ENCODE peak calls at places on chromosome 7, in ten cellular contexts. A, D, Y, C, H, W, J, I, E and V are unnamed samples. For H3K4me1 and H3K36me3, the result is how much of the 10 kb centered on the place peaks cover.

GRCh38 chr7:66099232-66099550 is 15.5 kb upstream of the CRCP start:
- DNase-seq in A (no peak), D (peak), Y (no peak), C (no peak), H (no peak), W (no peak), J (no peak), I (no peak), E (no peak), V (no peak)

GRCh38 chr7:149816267-149816751 is 21.9 kb upstream of the ZNF862 start:
- DNase-seq in A (no peak), D (no peak), Y (no peak), C (no peak), H (no peak), W (no peak), J (peak), I (no peak), E (no peak), V (no peak)

GRCh38 chr7:12212051-12212485 is 974 bp downstream of the TMEM106B start:
- DNase-seq in A (no peak), D (peak), Y (no peak), C (peak), H (no peak), W (no peak), J (no peak), I (peak), E (no peak), V (no peak)

GRCh38 chr7:44967571-44968446 is 11.0 kb downstream of the MYO1G start:
- DNase-seq in A (no peak), D (peak), Y (no peak), C (peak), H (peak), W (no peak), J (peak), I (no peak), E (no peak), V (peak)

GRCh38 chr7:131586259-131586658 is 29.8 kb upstream of the PODXL start:
- DNase-seq in A (no peak), D (no peak), Y (no peak), C (no peak), H (peak), W (no peak), J (no peak), I (peak), E (no peak), V (no peak)

GRCh38 chr7:55432937-55433784 is 68.0 kb downstream of the LANCL2 start:
- DNase-seq in A (no peak), D (peak), Y (peak), C (peak), H (no peak), W (peak), J (no peak), I (peak), E (no peak), V (no peak)

GRCh38 chr7:37438879-37439278 is 9.8 kb downstream of the ELMO1 start:
- DNase-seq in A (no peak), D (no peak), Y (no peak), C (no peak), H (no peak), W (no peak), J (no peak), I (no peak), E (no peak), V (no peak)

GRCh38 chr7:106045592-106045991 is 66.5 kb downstream of the SYPL1 start:
- DNase-seq in A (no peak), D (peak), Y (no peak), C (no peak), H (no peak), W (no peak), J (no peak), I (no peak), E (no peak), V (no peak)

GRCh38 chr7:108384721-108385483 is 71.3 kb downstream of the NRCAM start:
- DNase-seq in A (no peak), D (no peak), Y (peak), C (no peak), H (no peak), W (no peak), J (no peak), I (no peak), E (no peak), V (no peak)

GRCh38 chr7:139232893-139233292 is 1.9 kb downstream of the UBN2 start:
- DNase-seq in A (no peak), D (no peak), Y (no peak), C (no peak), H (no peak), W (peak), J (no peak), I (no peak), E (no peak), V (no peak)

GRCh38 chr7:142611566-142612250 is 137.6 kb upstream of the PRSS1 start:
- DNase-seq in A (no peak), D (peak), Y (no peak), C (no peak), H (no peak), W (no peak), J (no peak), I (no peak), E (no peak), V (no peak)

GRCh38 chr7:107982463-107982862 is 20.5 kb downstream of the LAMB1 start:
- DNase-seq in A (no peak), D (no peak), Y (no peak), C (no peak), H (no peak), W (no peak), J (no peak), I (no peak), E (no peak), V (no peak)

GRCh38 chr7:45073031-45073842 is 15.5 kb downstream of the NACAD start:
- DNase-seq in A (no peak), D (no peak), Y (no peak), C (no peak), H (peak), W (no peak), J (no peak), I (no peak), E (no peak), V (peak)

GRCh38 chr7:155874411-155874810 is 62.1 kb upstream of the SHH start:
- DNase-seq in A (no peak), D (no peak), Y (no peak), C (no peak), H (no peak), W (no peak), J (no peak), I (no peak), E (peak), V (no peak)

GRCh38 chr7:95547356-95547755 is 49.0 kb downstream of the PDK4 start:
- DNase-seq in A (no peak), D (no peak), Y (no peak), C (no peak), H (no peak), W (no peak), J (no peak), I (no peak), E (no peak), V (no peak)

GRCh38 chr7:24917510-24918239 is 62.3 kb downstream of the OSBPL3 start:
- DNase-seq in A (no peak), D (peak), Y (no peak), C (no peak), H (no peak), W (peak), J (no peak), I (no peak), E (no peak), V (no peak)
- H3K4me1 ChIP-seq in A (under half), D (under half), Y (half or more), C (under half), H (under half), W (under half), J (under half), I (under half), E (under half), V (under half)

GRCh38 chr7:100029591-100029990 is 14.2 kb downstream of the ZKSCAN1 start:
- DNase-seq in A (no peak), D (no peak), Y (no peak), C (no peak), H (no peak), W (no peak), J (no peak), I (no peak), E (no peak), V (no peak)

GRCh38 chr7:100038326-100038725 is 11.2 kb upstream of the ZSCAN21 start:
- DNase-seq in A (no peak), D (no peak), Y (no peak), C (no peak), H (no peak), W (no peak), J (no peak), I (no peak), E (no peak), V (no peak)

GRCh38 chr7:100034871-100035510 is 14.6 kb upstream of the ZSCAN21 start:
- DNase-seq in A (no peak), D (peak), Y (no peak), C (no peak), H (no peak), W (no peak), J (no peak), I (no peak), E (no peak), V (no peak)

GRCh38 chr7:100035865-100036264 is 13.7 kb upstream of the ZSCAN21 start:
- DNase-seq in A (no peak), D (no peak), Y (no peak), C (no peak), H (no peak), W (no peak), J (no peak), I (no peak), E (no peak), V (no peak)

GRCh38 chr7:100033526-100033925 is 16.0 kb upstream of the ZSCAN21 start:
- DNase-seq in A (no peak), D (no peak), Y (no peak), C (no peak), H (no peak), W (no peak), J (no peak), I (no peak), E (no peak), V (no peak)
- H3K36me3 ChIP-seq in A (under half), D (half or more), Y (half or more), C (under half), H (under half), W (half or more), J (under half), I (half or more), E (half or more), V (half or more)

GRCh38 chr7:2897023-2897422 is 52.9 kb upstream of the GNA12 start:
- DNase-seq in A (no peak), D (no peak), Y (no peak), C (no peak), H (no peak), W (no peak), J (no peak), I (no peak), E (no peak), V (no peak)

GRCh38 chr7:2893411-2893861 is 49.3 kb upstream of the GNA12 start:
- DNase-seq in A (no peak), D (no peak), Y (peak), C (no peak), H (no peak), W (no peak), J (no peak), I (no peak), E (no peak), V (no peak)

GRCh38 chr7:2896141-2896540 is 52.0 kb upstream of the GNA12 start:
- DNase-seq in A (no peak), D (no peak), Y (peak), C (no peak), H (no peak), W (no peak), J (no peak), I (no peak), E (no peak), V (no peak)

GRCh38 chr7:2894118-2894940 is 50.2 kb upstream of the GNA12 start:
- DNase-seq in A (no peak), D (no peak), Y (peak), C (no peak), H (peak), W (peak), J (no peak), I (no peak), E (no peak), V (no peak)

DNA sequence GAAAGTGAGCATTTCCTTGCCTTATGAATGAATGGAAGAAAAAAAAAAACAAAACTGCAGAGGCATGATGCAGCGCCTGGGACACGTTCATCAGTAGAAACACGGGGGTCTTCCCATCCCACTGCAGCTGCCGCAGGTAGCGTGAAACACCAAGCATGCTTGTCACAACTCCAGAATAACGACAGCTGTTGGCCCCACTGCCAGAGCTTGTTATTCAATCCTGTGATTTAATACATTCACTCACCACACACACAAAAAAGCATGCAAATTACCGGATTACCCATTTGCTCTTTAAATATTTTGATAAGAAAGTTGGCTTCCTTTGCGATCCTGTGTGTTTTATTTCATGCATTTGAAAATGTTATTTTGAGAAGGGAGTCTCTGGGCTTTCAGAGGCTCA is 48.5 kb upstream of the GNA12 start:
- DNase-seq in A (no peak), D (no peak), Y (peak), C (no peak), H (no peak), W (no peak), J (no peak), I (no peak), E (no peak), V (no peak)
- H3K4me3 ChIP-seq in A (no peak), D (no peak), Y (peak), C (no peak), H (no peak), W (no peak), J (no peak), I (no peak), E (no peak), V (no peak)

DNA sequence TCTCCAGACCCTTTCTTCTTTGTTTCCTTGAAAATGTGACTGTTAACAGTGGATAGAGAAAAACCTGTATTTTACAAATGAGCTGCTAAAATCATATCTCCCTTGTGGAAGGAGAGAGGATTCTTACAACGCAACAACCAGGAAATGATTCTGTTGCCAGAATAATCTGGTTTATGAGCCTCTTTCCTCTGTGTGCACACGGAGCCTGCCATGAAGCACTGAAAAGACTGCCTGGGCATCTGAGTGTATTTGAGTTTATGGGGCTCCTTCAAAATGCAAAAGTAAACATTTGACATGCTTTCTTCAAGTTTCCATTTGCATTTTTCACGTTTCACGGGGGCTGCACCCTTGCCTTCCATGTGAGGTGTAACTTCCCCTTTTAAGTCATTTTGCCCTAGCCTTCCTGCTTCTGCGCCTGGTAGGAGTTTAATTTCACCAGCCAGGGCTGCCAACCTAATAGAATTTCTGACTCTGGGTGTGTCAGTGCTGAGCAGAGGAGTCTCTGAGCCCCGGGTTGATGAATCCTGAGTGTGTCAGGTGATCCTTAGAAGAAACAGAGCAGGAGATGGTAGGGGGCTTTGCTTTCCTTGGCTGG is 101.1 kb downstream of the GRB10 start:
- DNase-seq in A (no peak), D (no peak), Y (no peak), C (no peak), H (no peak), W (no peak), J (no peak), I (no peak), E (no peak), V (no peak)
- H3K4me1 ChIP-seq in A (under half), D (under half), Y (under half), C (under half), H (under half), W (under half), J (under half), I (under half), E (under half), V (half or more)

DNA sequence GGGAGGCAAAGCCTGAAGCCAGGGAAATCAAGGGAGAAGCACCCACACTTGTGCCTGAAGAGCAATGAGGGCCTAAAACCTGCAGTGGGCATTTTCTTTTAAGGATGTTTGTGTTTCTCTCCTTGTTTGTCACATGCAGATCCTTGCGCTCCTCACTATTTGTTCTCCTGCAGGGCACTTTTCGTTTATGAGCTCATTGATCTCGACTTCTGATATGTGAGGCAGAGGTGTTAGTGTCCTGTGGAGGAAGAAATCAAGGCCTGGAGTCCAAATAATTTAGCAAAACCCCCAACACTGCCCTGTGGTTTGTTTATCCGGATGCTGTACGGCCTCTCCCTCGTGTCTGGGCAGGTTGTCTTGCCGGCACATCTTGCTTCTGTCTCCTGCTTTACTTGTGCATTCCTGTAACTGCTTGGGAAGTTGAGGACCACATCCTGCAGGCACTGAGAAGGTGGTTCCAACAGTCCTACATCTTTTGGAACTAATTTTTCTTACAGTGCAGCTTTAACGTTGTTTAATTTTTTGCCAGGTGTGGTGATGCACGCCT is 13.7 kb downstream of the UBE3C start:
- DNase-seq in A (no peak), D (no peak), Y (no peak), C (no peak), H (no peak), W (no peak), J (no peak), I (no peak), E (no peak), V (no peak)
- H3K36me3 ChIP-seq in A (under half), D (under half), Y (half or more), C (under half), H (under half), W (under half), J (under half), I (under half), E (under half), V (under half)

GRCh38 chr7:129816742-129817141 is 136.0 kb downstream of the UBE2H start:
- DNase-seq in A (no peak), D (no peak), Y (no peak), C (no peak), H (no peak), W (no peak), J (no peak), I (no peak), E (no peak), V (no peak)
- H3K4me3 ChIP-seq in A (no peak), D (no peak), Y (no peak), C (no peak), H (no peak), W (no peak), J (no peak), I (no peak), E (no peak), V (no peak)

GRCh38 chr7:151246161-151247015 is 2.1 kb downstream of the SMARCD3 start:
- DNase-seq in A (no peak), D (no peak), Y (no peak), C (peak), H (no peak), W (no peak), J (peak), I (no peak), E (no peak), V (no peak)

GRCh38 chr7:151243411-151244155 is 4.9 kb downstream of the SMARCD3 start:
- DNase-seq in A (no peak), D (no peak), Y (peak), C (peak), H (no peak), W (peak), J (no peak), I (no peak), E (no peak), V (no peak)

GRCh38 chr7:151244156-151244870 is 4.2 kb downstream of the SMARCD3 start:
- DNase-seq in A (no peak), D (peak), Y (peak), C (peak), H (peak), W (peak), J (peak), I (peak), E (no peak), V (no peak)

GRCh38 chr7:151245360-151246160 is 2.9 kb downstream of the SMARCD3 start:
- DNase-seq in A (no peak), D (no peak), Y (peak), C (peak), H (peak), W (peak), J (peak), I (no peak), E (no peak), V (no peak)

DNA sequence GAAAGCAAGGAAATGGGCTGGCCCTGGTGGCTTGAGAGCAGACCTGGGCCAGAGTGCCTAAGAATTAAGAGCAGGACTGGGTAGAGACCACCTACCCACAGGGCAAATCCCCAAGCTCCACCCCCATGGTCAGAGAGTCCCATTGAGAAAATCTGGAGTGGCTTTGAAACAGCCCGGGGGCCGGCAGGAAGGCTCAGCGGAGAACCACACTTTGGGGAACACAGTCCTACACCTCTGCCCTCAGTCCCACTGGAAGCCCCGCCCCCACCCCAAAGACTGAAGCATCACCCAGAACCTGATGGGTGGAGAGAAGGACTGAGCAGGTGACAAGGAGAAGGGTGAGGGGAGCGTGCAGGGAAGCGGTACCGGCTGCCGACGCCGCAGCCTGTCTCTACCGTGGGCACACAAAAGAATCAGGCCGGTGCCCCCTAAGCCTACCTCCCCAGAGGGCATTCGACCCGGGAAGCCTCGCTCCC is 3.6 kb downstream of the SMARCD3 start:
- DNase-seq in A (no peak), D (no peak), Y (no peak), C (peak), H (no peak), W (no peak), J (peak), I (no peak), E (no peak), V (no peak)
- H3K4me1 ChIP-seq in A (under half), D (under half), Y (half or more), C (half or more), H (under half), W (half or more), J (under half), I (under half), E (half or more), V (under half)

GRCh38 chr7:6146666-6147065 is 115.5 kb downstream of the ANKRD61 start:
- DNase-seq in A (no peak), D (no peak), Y (no peak), C (no peak), H (no peak), W (no peak), J (no peak), I (no peak), E (no peak), V (no peak)

GRCh38 chr7:6148724-6149360 is 117.7 kb downstream of the ANKRD61 start:
- DNase-seq in A (no peak), D (no peak), Y (no peak), C (no peak), H (no peak), W (no peak), J (no peak), I (no peak), E (no peak), V (no peak)

GRCh38 chr7:6143997-6144396 is 112.8 kb downstream of the ANKRD61 start:
- DNase-seq in A (no peak), D (no peak), Y (no peak), C (no peak), H (no peak), W (no peak), J (no peak), I (no peak), E (no peak), V (no peak)

GRCh38 chr7:6149996-6150395 is 118.8 kb downstream of the ANKRD61 start:
- DNase-seq in A (no peak), D (no peak), Y (no peak), C (no peak), H (peak), W (no peak), J (no peak), I (no peak), E (no peak), V (no peak)

GRCh38 chr7:6147627-6148026 is 116.5 kb downstream of the ANKRD61 start:
- DNase-seq in A (no peak), D (no peak), Y (no peak), C (no peak), H (no peak), W (no peak), J (no peak), I (no peak), E (no peak), V (no peak)
- H3K36me3 ChIP-seq in A (half or more), D (half or more), Y (half or more), C (under half), H (under half), W (half or more), J (under half), I (under half), E (half or more), V (half or more)

GRCh38 chr7:1459512-1459892 is 232 bp upstream of the MICALL2 start:
- DNase-seq in A (peak), D (peak), Y (peak), C (peak), H (peak), W (peak), J (peak), I (peak), E (peak), V (peak)
- H3K4me3 ChIP-seq in A (peak), D (peak), Y (peak), C (peak), H (peak), W (no peak), J (no peak), I (peak), E (peak), V (peak)